ENCODE peak calls at places on chromosome 5, in five cellular contexts. G, H, W, U and F are unnamed samples.

GRCh38 chr5:2711446-2712425 is 39.7 kb downstream of the IRX2 start:
- DNase-seq in G (no peak), H (no peak), W (no peak), U (no peak), F (no peak)

GRCh38 chr5:139710370-139711066 is 62.4 kb downstream of the CXXC5 start:
- DNase-seq in G (no peak), H (no peak), W (peak), U (peak), F (peak)

GRCh38 chr5:138752341-138752950 is 779 bp upstream of the CTNNA1 start:
- DNase-seq in G (no peak), H (peak), W (no peak), U (no peak), F (no peak)

GRCh38 chr5:129094924-129095797 is 612 bp downstream of the ISOC1 start:
- DNase-seq in G (peak), H (peak), W (peak), U (peak), F (peak)

GRCh38 chr5:124662261-124662781 is 84.1 kb downstream of the ZNF608 start:
- DNase-seq in G (peak), H (no peak), W (no peak), U (no peak), F (no peak)

GRCh38 chr5:173029499-173029921 is 26.6 kb upstream of the CREBRF start:
- DNase-seq in G (no peak), H (no peak), W (peak), U (no peak), F (no peak)

GRCh38 chr5:10724799-10725507 is 36.1 kb downstream of the DAP start:
- DNase-seq in G (peak), H (peak), W (no peak), U (peak), F (peak)

GRCh38 chr5:2353871-2354440 is 397.5 kb downstream of the IRX2 start:
- DNase-seq in G (no peak), H (no peak), W (no peak), U (no peak), F (no peak)

GRCh38 chr5:147093138-147093537 is 141.7 kb upstream of the STK32A start:
- DNase-seq in G (no peak), H (no peak), W (no peak), U (peak), F (peak)

GRCh38 chr5:134577022-134577795 is 51.7 kb downstream of the JADE2 start:
- DNase-seq in G (no peak), H (no peak), W (no peak), U (peak), F (peak)

GRCh38 chr5:159444441-159445082 is 114.3 kb upstream of the IL12B start:
- DNase-seq in G (no peak), H (peak), W (peak), U (peak), F (peak)